ENCODE peak calls at places on chromosomes 6 and 20, in five cellular contexts. U is H1, O is HCT116, N is spleen, G is A549. K is an unnamed sample.
A peak's percentile ranks its signal among the peaks of the same experiment; 100 is the strongest.

GRCh38 chr6:127515234-127515793 is 3.8 kb downstream of the MTCL3 start:
- DNase-seq in N (no peak), U (peak; percentile 43), O (no peak), G (no peak), K (no peak)

GRCh38 chr6:117352466-117353081 is 73.2 kb downstream of the ROS1 start:
- DNase-seq in U (no peak), N (no peak), O (peak; percentile 24), G (peak; percentile 36), K (no peak)

GRCh38 chr20:58069796-58070663 is 158.4 kb downstream of the ANKRD60 start:
- DNase-seq in G (no peak), N (peak; percentile 32), U (no peak), O (no peak), K (no peak)

GRCh38 chr6:16669227-16669626 is 92.0 kb downstream of the ATXN1 start:
- DNase-seq in N (no peak), O (peak; percentile 38), G (peak; percentile 54), U (no peak), K (no peak)

GRCh38 chr6:56288347-56288746 is 41.0 kb upstream of the COL21A1 start:
- DNase-seq in N (no peak), U (no peak), O (no peak), G (no peak), K (no peak)

GRCh38 chr20:32909451-32909850 is 50.7 kb downstream of the EFCAB8 start:
- DNase-seq in U (no peak), O (no peak), N (peak; percentile 36), G (no peak), K (no peak)

GRCh38 chr6:157798851-157799250 is 24.2 kb upstream of the SNX9 start:
- DNase-seq in O (no peak), U (no peak), N (no peak), G (no peak), K (no peak)

GRCh38 chr6:14876778-14877613 is 368.9 kb upstream of the JARID2 start:
- DNase-seq in O (no peak), N (no peak), U (no peak), G (peak; percentile 11), K (no peak)

GRCh38 chr6:64459411-64459810 is 823.8 kb downstream of the PHF3 start:
- DNase-seq in U (no peak), O (no peak), G (no peak), N (no peak), K (no peak)

GRCh38 chr6:90156861-90157260 is 139.8 kb downstream of the BACH2 start:
- DNase-seq in O (no peak), G (no peak), U (no peak), N (no peak), K (no peak)

GRCh38 chr6:108948252-108948651 is 100.0 kb downstream of the ARMC2 start:
- DNase-seq in U (no peak), N (peak; percentile 76), O (no peak), G (no peak), K (no peak)

GRCh38 chr20:19888269-19888669 is 128.9 kb upstream of the NAA20 start:
- DNase-seq in G (no peak), N (no peak), U (no peak), O (no peak), K (no peak)

GRCh38 chr6:170279977-170280688 is 10.7 kb downstream of the DLL1 start:
- DNase-seq in N (peak; percentile 93), U (no peak), O (no peak), G (peak; percentile 67), K (peak; percentile 92)

GRCh38 chr6:33417127-33417902 is 592 bp downstream of the CUTA start:
- DNase-seq in N (peak; percentile 87), G (peak; percentile 30), U (no peak), O (no peak), K (peak; percentile 83)

GRCh38 chr6:22147983-22148797 is 148.6 kb downstream of the PRL start:
- DNase-seq in O (no peak), G (peak; percentile 27), N (no peak), U (no peak), K (no peak)

GRCh38 chr6:32947552-32948465 is 5.1 kb downstream of the HLA-DMA start:
- DNase-seq in U (peak; percentile 15), O (peak; percentile 48), N (no peak), G (peak; percentile 75), K (peak; percentile 51)

GRCh38 chr6:121748850-121749249 is 313.4 kb downstream of the GJA1 start:
- DNase-seq in G (no peak), O (no peak), N (no peak), U (no peak), K (no peak)

GRCh38 chr20:2151805-2152727 is 50.4 kb downstream of the STK35 start:
- DNase-seq in O (no peak), N (peak; percentile 34), G (peak; percentile 31), U (no peak), K (peak; percentile 53)

GRCh38 chr6:170147832-170148708 is 142.8 kb downstream of the DLL1 start:
- DNase-seq in G (no peak), N (peak; percentile 88), U (no peak), O (no peak), K (peak; percentile 44)

GRCh38 chr6:167030222-167031072 is 31.2 kb downstream of the CEP43 start:
- DNase-seq in U (no peak), N (no peak), G (no peak), O (no peak), K (no peak)

GRCh38 chr6:153117986-153118886 is 12.8 kb downstream of the RGS17 start:
- DNase-seq in G (peak; percentile 80), U (no peak), N (no peak), O (peak; percentile 21), K (no peak)

GRCh38 chr20:56540415-56540814 is 7.4 kb downstream of the FAM209B start:
- DNase-seq in O (no peak), N (no peak), U (no peak), G (no peak), K (no peak)

GRCh38 chr6:138485005-138485545 is 14.2 kb downstream of the NHSL1 start:
- DNase-seq in U (no peak), G (no peak), N (no peak), O (no peak), K (no peak)

GRCh38 chr6:31142356-31142755 is 3.5 kb upstream of the PSORS1C2 start:
- DNase-seq in U (no peak), N (no peak), G (no peak), O (no peak), K (no peak)

GRCh38 chr20:17594443-17594842 is 24.6 kb downstream of the DSTN start:
- DNase-seq in N (no peak), U (no peak), G (no peak), O (no peak), K (peak; percentile 87)

GRCh38 chr20:10946124-10946880 is 272.5 kb upstream of the JAG1 start:
- DNase-seq in O (no peak), G (no peak), N (no peak), U (no peak), K (no peak)

GRCh38 chr6:85460154-85460950 is 10.5 kb downstream of the NT5E start:
- DNase-seq in N (no peak), O (no peak), U (no peak), G (no peak), K (no peak)

GRCh38 chr6:170438402-170438753 is 114.7 kb downstream of the PSMB1 start:
- DNase-seq in N (peak; percentile 69), G (peak; percentile 72), O (peak; percentile 12), U (peak; percentile 27), K (peak; percentile 87)

GRCh38 chr20:17797163-17797562 is 97.4 kb downstream of the BANF2 start:
- DNase-seq in G (no peak), N (no peak), O (no peak), U (no peak), K (no peak)

GRCh38 chr20:21175433-21175832 is 49.6 kb downstream of the KIZ start:
- DNase-seq in O (no peak), U (no peak), N (no peak), G (no peak), K (no peak)

GRCh38 chr6:83192871-83193746 is at the start of the genes PGM3 and RWDD2A:
- DNase-seq in G (peak; percentile 76), N (peak; percentile 97), U (peak; percentile 54), O (peak; percentile 56), K (peak; percentile 98)

DNA sequence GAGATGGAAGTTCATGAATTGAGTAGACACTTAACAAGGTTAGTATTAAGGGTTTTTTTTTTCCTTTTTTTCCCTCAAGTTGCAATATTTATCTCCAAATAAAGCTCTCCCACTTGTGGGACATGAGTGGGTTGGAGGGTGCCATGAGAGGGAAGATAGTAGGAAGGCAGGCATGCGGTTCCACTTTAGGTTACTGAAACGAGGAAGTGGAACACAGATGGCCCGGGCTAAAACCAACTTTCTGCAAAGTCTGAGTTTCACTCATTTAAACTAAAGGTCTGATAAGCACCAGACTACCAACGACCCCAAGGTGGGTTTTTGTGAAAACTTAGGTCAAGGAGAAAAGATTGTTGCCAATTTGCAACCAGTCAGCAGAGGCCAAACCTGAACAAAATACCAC is 42.2 kb downstream of the TBC1D7 start:
- DNase-seq in G (no peak), N (no peak), U (no peak), O (no peak), K (no peak)
- TF ChIP-seq POLR2A in G (no peak), N (no peak), U (no peak), O (no peak), K (no peak)

GRCh38 chr6:41720783-41721182 is 14.6 kb downstream of the TFEB start:
- DNase-seq in N (no peak), G (no peak), U (no peak), O (no peak), K (no peak)

GRCh38 chr6:41718828-41719227 is 16.6 kb downstream of the TFEB start:
- DNase-seq in G (no peak), U (no peak), O (no peak), N (no peak), K (no peak)

GRCh38 chr6:41721396-41721795 is 14.0 kb downstream of the TFEB start:
- DNase-seq in O (no peak), G (no peak), U (no peak), N (no peak), K (no peak)

GRCh38 chr6:41716516-41717446 is 18.6 kb downstream of the TFEB start:
- DNase-seq in U (no peak), N (no peak), G (no peak), O (no peak), K (no peak)

GRCh38 chr6:41719796-41720620 is 15.4 kb downstream of the TFEB start:
- DNase-seq in G (no peak), U (no peak), N (no peak), O (no peak), K (no peak)
- H3K4me3 ChIP-seq in G (no peak overlapping the region), U (no peak overlapping the region), N (no peak overlapping the region), O (no peak overlapping the region), K (no peak overlapping the region)

DNA sequence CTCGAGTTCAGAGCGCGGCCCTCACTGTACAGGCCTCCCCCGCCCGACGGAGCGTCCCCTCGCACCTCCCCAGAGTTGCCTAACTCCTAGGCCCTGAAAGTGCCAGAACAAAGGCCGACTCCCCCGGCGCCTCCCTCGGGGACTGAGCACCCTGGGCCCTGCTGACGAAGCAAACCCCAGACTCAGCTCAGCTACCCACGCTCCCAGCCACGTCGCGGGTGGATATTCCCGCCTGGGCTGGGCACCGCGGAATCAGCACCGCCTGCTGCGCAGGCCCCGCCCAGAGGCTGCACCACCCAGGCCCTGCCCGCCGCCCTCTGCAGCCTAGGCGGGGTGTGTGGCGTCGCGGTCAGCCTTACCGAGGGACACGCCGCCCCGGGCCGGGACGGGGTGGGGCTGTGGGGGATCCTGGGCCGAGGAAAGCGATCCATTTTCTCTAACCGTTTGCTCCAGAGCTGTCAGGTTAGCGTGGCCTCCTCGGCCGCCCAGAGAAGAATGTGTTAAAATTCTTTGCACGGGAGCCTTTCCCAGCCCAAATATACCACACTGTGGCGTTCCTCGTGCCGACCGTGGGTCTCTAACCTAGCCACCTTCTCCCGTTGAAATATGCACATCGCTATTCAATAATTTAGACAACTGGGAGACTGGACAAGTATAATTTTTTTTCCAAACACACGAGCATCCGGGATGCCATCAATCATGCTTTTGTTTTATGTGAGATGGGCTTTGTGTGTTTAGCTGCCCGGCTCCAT is 31.4 kb downstream of the TFAP2A start:
- DNase-seq in N (no peak), G (peak; percentile 60), O (peak; percentile 13), U (no peak), K (peak; percentile 70)
- H3K4me1 ChIP-seq in N (peaks cover 31% of the 10 kb centered on the region), G (peaks cover 17% of the 10 kb centered on the region), O (peaks cover 7% of the 10 kb centered on the region), U (peaks cover 25% of the 10 kb centered on the region), K (peaks cover 36% of the 10 kb centered on the region)

GRCh38 chr6:20642441-20642840 is 108.2 kb downstream of the CDKAL1 start:
- DNase-seq in O (no peak), G (no peak), U (no peak), N (no peak), K (no peak)
- TF ChIP-seq POLR2A in O (no peak), G (no peak), U (no peak), N (no peak), K (no peak)